ENCODE peak calls at places on chromosomes 2 and 18, in four cellular contexts. P is HCT116, N is fibroblast of lung, T is kidney. R is an unnamed sample.

GRCh38 chr18:50649821-50650220 is 89.9 kb downstream of the MAPK4 start:
- DNase-seq in P (no peak), N (no peak), T (no peak), R (no peak)

GRCh38 chr2:109382236-109382930 is 231.4 kb downstream of the SEPTIN10 start:
- DNase-seq in P (no peak), N (no peak), T (peak; percentile 52), R (no peak)

GRCh38 chr2:23703583-23704385 is 223.1 kb downstream of the ATAD2B start:
- DNase-seq in P (no peak), N (no peak), T (no peak), R (no peak)

GRCh38 chr18:63511285-63511684 is 30.9 kb upstream of the SERPINB12 start:
- DNase-seq in P (peak; percentile 82), N (peak; percentile 54), T (no peak), R (no peak)

GRCh38 chr18:2920546-2921343 is 73.9 kb downstream of the EMILIN2 start:
- DNase-seq in P (no peak), N (no peak), T (peak; percentile 52), R (no peak)

GRCh38 chr2:71833855-71834554 is 313.7 kb downstream of the CYP26B1 start:
- DNase-seq in P (no peak), N (peak; percentile 50), T (no peak), R (peak; percentile 25)

GRCh38 chr2:71919701-71920100 is 228.0 kb downstream of the CYP26B1 start:
- DNase-seq in P (no peak), N (peak; percentile 60), T (no peak), R (no peak)

GRCh38 chr2:9791711-9792110 is 51.6 kb upstream of the TAF1B start:
- DNase-seq in P (no peak), N (no peak), T (no peak), R (no peak)

GRCh38 chr2:1538663-1539062 is 125.4 kb downstream of the TPO start:
- DNase-seq in P (peak; percentile 45), N (peak; percentile 31), T (peak; percentile 62), R (no peak)

GRCh38 chr2:74919827-74920226 is 38.6 kb upstream of the POLE4 start:
- DNase-seq in P (peak; percentile 38), N (peak; percentile 49), T (peak; percentile 85), R (peak; percentile 73)

GRCh38 chr18:77019641-77020040 is 112.9 kb downstream of the MBP start:
- DNase-seq in P (no peak), N (no peak), T (no peak), R (no peak)

GRCh38 chr2:75241696-75242095 is 42.4 kb upstream of the TACR1 start:
- DNase-seq in P (peak; percentile 4), N (peak; percentile 37), T (no peak), R (no peak)

GRCh38 chr2:10536569-10537133 is 88.5 kb upstream of the ODC1 start:
- DNase-seq in P (no peak), N (no peak), T (peak; percentile 27), R (no peak)

GRCh38 chr2:85390941-85391669 is 19.1 kb downstream of the CAPG start:
- DNase-seq in P (peak; percentile 18), N (peak; percentile 30), T (no peak), R (peak; percentile 79)

GRCh38 chr2:176085861-176086771 is 2.4 kb upstream of the EVX2 start:
- DNase-seq in P (peak; percentile 13), N (peak; percentile 39), T (no peak), R (peak; percentile 56)

GRCh38 chr2:75571730-75572430 is 11.1 kb upstream of the EVA1A start:
- DNase-seq in P (no peak), N (no peak), T (no peak), R (no peak)

GRCh38 chr18:36762074-36762473 is 66.7 kb downstream of the TPGS2 start:
- DNase-seq in P (no peak), N (no peak), T (no peak), R (no peak)

GRCh38 chr2:74094291-74094690 is 53.4 kb downstream of the BOLA3 start:
- DNase-seq in P (no peak), N (no peak), T (no peak), R (no peak)

GRCh38 chr2:53505814-53506213 is 261.8 kb upstream of the CHAC2 start:
- DNase-seq in P (no peak), N (no peak), T (no peak), R (no peak)

GRCh38 chr2:42060718-42061619 is 13.1 kb downstream of the PKDCC start:
- DNase-seq in P (no peak), N (peak; percentile 78), T (peak; percentile 90), R (peak; percentile 83)

GRCh38 chr2:33084433-33084832 is 137.7 kb downstream of the LTBP1 start:
- DNase-seq in P (no peak), N (no peak), T (no peak), R (no peak)

GRCh38 chr2:218166791-218167190 is at the start of gene CXCR1:
- DNase-seq in P (no peak), N (no peak), T (no peak), R (no peak)

GRCh38 chr2:239046822-239047221 is 198.9 kb downstream of the TWIST2 start:
- DNase-seq in P (no peak), N (no peak), T (no peak), R (no peak)

GRCh38 chr18:46060359-46060841 is 11.7 kb downstream of the PSTPIP2 start:
- DNase-seq in P (no peak), N (no peak), T (no peak), R (no peak)

GRCh38 chr2:44247924-44248323 is 27.4 kb upstream of the SLC3A1 start:
- DNase-seq in P (no peak), N (no peak), T (no peak), R (no peak)

GRCh38 chr2:28745225-28745624 is 6.4 kb upstream of the PPP1CB start:
- DNase-seq in P (no peak), N (no peak), T (no peak), R (no peak)

GRCh38 chr2:39124770-39125075 is 3.9 kb upstream of the SOS1 start:
- DNase-seq in P (no peak), N (no peak), T (no peak), R (no peak)

GRCh38 chr2:74573747-74574562 is 19.4 kb downstream of the DOK1 start:
- DNase-seq in P (no peak), N (no peak), T (no peak), R (no peak)

GRCh38 chr18:24075731-24076130 is 61.2 kb downstream of the TTC39C start:
- DNase-seq in P (peak; percentile 4), N (peak; percentile 37), T (no peak), R (no peak)

GRCh38 chr18:59669872-59670657 is 27.2 kb downstream of the CCBE1 start:
- DNase-seq in P (no peak), N (peak; percentile 76), T (no peak), R (no peak)

GRCh38 chr18:7902399-7902839 is 335.3 kb downstream of the PTPRM start:
- DNase-seq in P (no peak), N (peak; percentile 97), T (no peak), R (peak; percentile 26)

GRCh38 chr2:16744521-16744920 is 78.9 kb upstream of the CYRIA start:
- DNase-seq in P (no peak), N (no peak), T (no peak), R (no peak)

GRCh38 chr18:3217930-3218647 is 1.7 kb downstream of the MYOM1 start:
- DNase-seq in P (no peak), N (peak; percentile 20), T (no peak), R (peak; percentile 80)

GRCh38 chr18:26547302-26548143 is 830 bp downstream of the KCTD1 start:
- DNase-seq in P (no peak), N (peak; percentile 84), T (peak; percentile 90), R (peak; percentile 70)

GRCh38 chr2:136168605-136169210 is 50.8 kb upstream of the CXCR4 start:
- DNase-seq in P (no peak), N (no peak), T (no peak), R (no peak)

GRCh38 chr18:75070235-75070624 is 138.7 kb downstream of the PTGR3 start:
- DNase-seq in P (no peak), N (no peak), T (no peak), R (no peak)
- H3K9ac ChIP-seq in P (peak overlapping the region; percentile 52), N (no peak overlapping the region), T (no peak overlapping the region), R (no peak overlapping the region)

GRCh38 chr2:18762667-18763066 is 173.3 kb upstream of the NT5C1B start:
- DNase-seq in P (no peak), N (no peak), T (no peak), R (no peak)

DNA sequence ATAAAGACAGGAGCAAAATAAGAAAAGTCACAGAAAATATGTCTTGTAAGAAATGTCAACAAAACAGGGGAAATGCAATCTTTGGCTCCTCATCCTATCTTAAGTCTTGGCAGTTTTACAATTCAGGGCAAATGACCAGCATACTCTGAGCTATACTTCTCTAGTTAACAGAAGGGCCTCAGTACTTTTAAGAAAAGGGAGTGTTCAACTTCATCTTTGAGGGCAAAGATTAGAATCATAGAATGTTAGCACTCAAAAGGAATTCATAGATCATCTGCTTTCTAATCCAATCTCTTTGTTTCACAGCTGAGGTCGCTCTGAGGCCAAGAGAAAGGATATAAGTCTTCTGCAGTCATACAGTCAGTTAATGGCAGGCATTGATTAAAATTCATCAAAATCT is 174.0 kb upstream of the NT5C1B start:
- DNase-seq in P (no peak), N (peak; percentile 48), T (no peak), R (no peak)
- H3K9ac ChIP-seq in P (no peak overlapping the region), N (no peak overlapping the region), T (no peak overlapping the region), R (no peak overlapping the region)

GRCh38 chr18:48943736-48944527 is 6.8 kb downstream of the SMAD7 start:
- DNase-seq in P (no peak), N (no peak), T (no peak), R (peak; percentile 46)
- H3K9ac ChIP-seq in P (peak overlapping the region; percentile 21), N (no peak overlapping the region), T (peak overlapping the region; percentile 84), R (peak overlapping the region; percentile 20)

GRCh38 chr2:7289697-7290096 is 372.5 kb downstream of the RNF144A start:
- DNase-seq in P (no peak), N (no peak), T (no peak), R (no peak)
- H3K9ac ChIP-seq in P (no peak overlapping the region), N (no peak overlapping the region), T (no peak overlapping the region), R (no peak overlapping the region)

GRCh38 chr2:241804326-241805276 is 4.4 kb upstream of the NEU4 start:
- DNase-seq in P (no peak), N (no peak), T (peak; percentile 75), R (peak; percentile 24)
- H3K9ac ChIP-seq in P (no peak overlapping the region), N (no peak overlapping the region), T (no peak overlapping the region), R (no peak overlapping the region)

GRCh38 chr2:88614497-88615157 is 12.6 kb downstream of the EIF2AK3 start:
- DNase-seq in P (no peak), N (no peak), T (no peak), R (no peak)

GRCh38 chr2:88621432-88621831 is 5.8 kb downstream of the EIF2AK3 start:
- DNase-seq in P (no peak), N (no peak), T (no peak), R (no peak)

GRCh38 chr2:88620015-88620414 is 7.2 kb downstream of the EIF2AK3 start:
- DNase-seq in P (no peak), N (no peak), T (no peak), R (no peak)

GRCh38 chr2:88613921-88614320 is 13.3 kb downstream of the EIF2AK3 start:
- DNase-seq in P (no peak), N (no peak), T (no peak), R (no peak)

DNA sequence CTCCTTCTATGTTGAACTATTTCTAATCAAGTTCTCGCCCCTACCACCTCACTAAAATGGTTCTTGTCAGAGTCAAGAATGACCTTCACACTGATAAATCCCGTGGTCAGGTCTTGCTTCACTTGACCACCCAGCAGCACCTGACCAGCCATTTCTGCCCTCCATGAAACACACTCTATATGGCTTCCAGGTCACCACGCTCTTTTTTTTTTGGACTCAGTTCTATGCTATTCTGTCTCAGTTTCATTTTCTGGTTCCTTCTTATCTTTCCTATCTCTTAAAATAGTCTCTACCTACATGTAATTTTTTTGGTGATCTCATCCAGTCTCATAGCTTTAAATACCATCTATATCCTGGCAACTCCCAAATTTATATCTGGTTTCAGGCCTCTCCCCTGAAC is 11.4 kb downstream of the EIF2AK3 start:
- DNase-seq in P (no peak), N (no peak), T (no peak), R (no peak)
- H3K9ac ChIP-seq in P (no peak overlapping the region), N (no peak overlapping the region), T (no peak overlapping the region), R (no peak overlapping the region)